ENCODE peak calls at places on chromosomes 11 and 22, in four cellular contexts. Z is hepatocyte, Q is HTR-8/SVneo, D is kidney tubule cell. O is an unnamed sample.

GRCh38 chr11:57324154-57324885 is 432 bp downstream of the TNKS1BP1 start:
- DNase-seq in Z (peak), Q (no peak), D (peak), O (no peak)

GRCh38 chr22:39223091-39223710 is 21.6 kb downstream of the PDGFB start:
- DNase-seq in Z (no peak), Q (no peak), D (no peak), O (no peak)

GRCh38 chr11:112834277-112834755 is 126.9 kb upstream of the NCAM1 start:
- DNase-seq in Z (peak), Q (no peak), D (no peak), O (no peak)

GRCh38 chr22:27880778-27881394 is 38.2 kb downstream of the PITPNB start:
- DNase-seq in Z (peak), Q (peak), D (peak), O (no peak)

GRCh38 chr22:35480627-35481565 is 59.7 kb upstream of the RASD2 start:
- DNase-seq in Z (no peak), Q (no peak), D (no peak), O (no peak)

GRCh38 chr11:121763526-121763925 is 310.8 kb upstream of the SORL1-AS1 start:
- DNase-seq in Z (no peak), Q (no peak), D (no peak), O (no peak)

GRCh38 chr22:36386351-36386899 is 1.3 kb downstream of the MYH9 start:
- DNase-seq in Z (peak), Q (no peak), D (peak), O (no peak)

GRCh38 chr11:12111482-12112149 is 1.2 kb downstream of the MICAL2 start:
- DNase-seq in Z (no peak), Q (no peak), D (peak), O (no peak)